ENCODE peak calls at places on chromosomes 3 and 15, in seven cellular contexts. N is H1, Y is K562, P is spleen, I is heart left ventricle, F is body of pancreas, E is sigmoid colon. S is an unnamed sample. For H3K36me3, the result is how much of the 10 kb centered on the place peaks cover.

GRCh38 chr3:139611540-139611939 is 66.2 kb downstream of the NMNAT3 start:
- DNase-seq in F (no peak), Y (no peak), P (no peak), E (no peak), I (no peak), N (no peak), S (no peak)

GRCh38 chr15:35975941-35976340 is 430.0 kb upstream of the DPH6 start:
- DNase-seq in F (no peak), I (no peak), N (no peak), P (no peak), E (no peak), Y (no peak), S (no peak)

GRCh38 chr15:51550841-51551240 is 71.7 kb downstream of the DMXL2 start:
- DNase-seq in Y (no peak), F (no peak), I (no peak), N (no peak), P (no peak), E (no peak), S (no peak)

GRCh38 chr15:26134812-26135211 is 271.7 kb upstream of the ATP10A start:
- DNase-seq in Y (no peak), F (no peak), N (no peak), P (no peak), E (no peak), I (no peak), S (no peak)

GRCh38 chr3:67000006-67000405 is 1.9 kb downstream of the KBTBD8 start:
- DNase-seq in Y (no peak), N (no peak), E (no peak), P (no peak), I (no peak), F (no peak), S (no peak)

GRCh38 chr3:56915969-56916586 is 114.3 kb upstream of the ARHGEF3 start:
- DNase-seq in F (peak), Y (no peak), E (no peak), I (peak), N (no peak), P (peak), S (peak)

GRCh38 chr15:99210334-99210733 is 39.0 kb downstream of the TTC23 start:
- DNase-seq in P (no peak), N (no peak), F (no peak), E (peak), I (no peak), Y (no peak), S (no peak)

GRCh38 chr15:52558196-52558595 is 10.6 kb downstream of the ARPP19 start:
- DNase-seq in F (no peak), N (no peak), E (no peak), P (no peak), I (no peak), Y (no peak), S (no peak)

GRCh38 chr3:150603888-150604319 is 783 bp downstream of the SELENOT start:
- DNase-seq in E (no peak), I (no peak), P (no peak), Y (peak), N (no peak), F (no peak), S (no peak)

GRCh38 chr3:190577225-190577624 is 63.3 kb downstream of the IL1RAP start:
- DNase-seq in I (no peak), E (no peak), N (no peak), Y (no peak), P (no peak), F (no peak), S (no peak)

GRCh38 chr3:81173514-81173913 is 587.9 kb downstream of the GBE1 start:
- DNase-seq in Y (no peak), F (no peak), I (no peak), P (no peak), E (no peak), N (no peak), S (no peak)

GRCh38 chr3:13878711-13879101 is 1.2 kb downstream of the WNT7A start:
- DNase-seq in P (no peak), F (no peak), N (no peak), E (no peak), Y (no peak), I (no peak), S (no peak)

GRCh38 chr3:126149256-126149902 is 31.0 kb downstream of the ALDH1L1 start:
- DNase-seq in E (peak), I (no peak), N (no peak), P (peak), Y (no peak), F (peak), S (no peak)

GRCh38 chr3:52430416-52430810 is 14.5 kb downstream of the SEMA3G start:
- DNase-seq in P (peak), N (no peak), Y (no peak), F (peak), E (peak), I (no peak), S (no peak)

GRCh38 chr15:57703387-57703786 is 3.1 kb upstream of the POLR2M start:
- DNase-seq in I (no peak), F (no peak), E (no peak), Y (no peak), P (no peak), N (no peak), S (no peak)

GRCh38 chr15:85394552-85395333 is 14.3 kb downstream of the AKAP13 start:
- DNase-seq in N (no peak), I (no peak), P (no peak), Y (no peak), E (no peak), F (no peak), S (no peak)

GRCh38 chr3:160667452-160667851 is 9.5 kb upstream of the ARL14 start:
- DNase-seq in P (no peak), E (no peak), Y (no peak), N (no peak), F (no peak), I (no peak), S (peak)

GRCh38 chr15:74828835-74829234 is 2.4 kb downstream of the CPLX3 start:
- DNase-seq in Y (no peak), P (no peak), F (no peak), N (no peak), E (no peak), I (no peak), S (no peak)

GRCh38 chr15:80770356-80770705 is 8.8 kb upstream of the CEMIP start:
- DNase-seq in Y (no peak), P (no peak), F (no peak), N (no peak), I (no peak), E (no peak), S (no peak)

GRCh38 chr3:189714991-189715961 is 84.1 kb downstream of the TP63 start:
- DNase-seq in P (no peak), I (no peak), Y (no peak), F (no peak), E (no peak), N (no peak), S (no peak)

GRCh38 chr3:11610044-11610671 is 33.6 kb downstream of the VGLL4 start:
- DNase-seq in Y (no peak), E (no peak), N (no peak), I (no peak), P (no peak), F (no peak), S (peak)

GRCh38 chr3:168457973-168458539 is 362.3 kb upstream of the GOLIM4 start:
- DNase-seq in F (no peak), Y (no peak), P (no peak), N (no peak), E (no peak), I (no peak), S (no peak)

GRCh38 chr3:194572131-194572789 is 61.0 kb downstream of the TMEM44 start:
- DNase-seq in N (no peak), E (peak), F (peak), I (peak), Y (peak), P (no peak), S (no peak)

GRCh38 chr3:102536479-102536878 is 101.7 kb downstream of the ZPLD1 start:
- DNase-seq in P (no peak), F (peak), I (no peak), E (no peak), N (no peak), Y (no peak), S (no peak)

GRCh38 chr3:194306109-194306686 is 44.9 kb downstream of the CPN2 start:
- DNase-seq in I (no peak), F (no peak), E (peak), P (peak), N (no peak), Y (no peak), S (no peak)

GRCh38 chr15:85988741-85989140 is 90.9 kb upstream of the AGBL1 start:
- DNase-seq in E (no peak), I (no peak), Y (no peak), N (no peak), F (no peak), P (no peak), S (no peak)

GRCh38 chr3:149813367-149814281 is 609 bp downstream of the RNF13 start:
- DNase-seq in F (peak), E (peak), Y (peak), I (no peak), N (no peak), P (peak), S (no peak)

GRCh38 chr3:122081543-122081942 is 26.4 kb downstream of the CD86 start:
- DNase-seq in E (no peak), N (no peak), I (no peak), Y (no peak), F (no peak), P (no peak), S (no peak)

GRCh38 chr3:45509038-45509767 is 85.3 kb upstream of the LIMD1 start:
- DNase-seq in Y (no peak), F (no peak), N (peak), E (no peak), I (no peak), P (no peak), S (no peak)

GRCh38 chr3:196666001-196666867 is 26.7 kb downstream of the NRROS start:
- DNase-seq in P (no peak), F (no peak), Y (no peak), N (peak), E (no peak), I (no peak), S (no peak)

GRCh38 chr15:36769110-36769509 is 189.7 kb downstream of the CDIN1 start:
- DNase-seq in F (peak), Y (no peak), E (no peak), P (no peak), I (no peak), N (no peak), S (no peak)

GRCh38 chr15:70234256-70234965 is 136.7 kb upstream of the TLE3 start:
- DNase-seq in N (no peak), E (peak), F (no peak), I (no peak), P (peak), Y (no peak), S (no peak)

GRCh38 chr3:171356251-171356650 is 104.0 kb downstream of the TNIK start:
- DNase-seq in F (no peak), Y (no peak), E (no peak), N (no peak), I (no peak), P (no peak), S (no peak)

GRCh38 chr3:4757949-4758855 is 221.0 kb upstream of the BHLHE40 start:
- DNase-seq in F (no peak), P (no peak), E (no peak), N (no peak), I (no peak), Y (no peak), S (no peak)

GRCh38 chr3:13494463-13495350 is 14.6 kb downstream of the HDAC11 start:
- DNase-seq in I (no peak), F (peak), Y (peak), P (peak), E (no peak), N (no peak), S (no peak)

DNA sequence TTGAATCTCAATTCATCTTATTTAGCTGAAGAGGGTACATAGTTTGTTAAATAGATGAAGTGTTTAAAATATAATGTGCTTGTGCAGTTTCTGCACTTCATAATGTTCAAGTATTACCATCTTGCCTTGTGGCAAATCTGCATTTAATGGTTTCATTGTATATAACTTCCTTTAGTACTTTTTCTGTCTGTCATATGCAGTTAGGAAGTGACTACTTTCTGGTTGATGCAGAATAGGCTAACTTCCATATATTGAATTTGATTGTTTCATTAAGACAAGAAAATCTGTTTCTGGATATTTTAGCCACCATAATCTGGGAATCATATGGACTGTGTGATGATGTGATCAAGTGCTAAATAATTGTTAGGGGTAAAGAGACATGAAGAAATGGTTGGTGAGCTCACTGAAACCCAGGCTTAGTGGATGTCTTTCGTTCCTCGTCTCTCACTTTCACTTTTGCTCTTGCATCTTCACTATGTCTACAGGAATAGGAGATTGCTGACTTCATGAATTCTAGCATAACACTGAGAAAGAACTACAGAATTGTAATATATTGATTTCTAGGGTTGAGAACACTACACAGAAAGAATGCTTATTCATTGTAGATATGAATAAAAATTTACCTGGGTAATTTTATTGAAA is 3.5 kb upstream of the MNS1 start:
- DNase-seq in E (no peak), I (no peak), Y (no peak), P (no peak), N (no peak), F (no peak), S (no peak)
- TF ChIP-seq POLR2A in E (no peak), I (no peak), Y (no peak), P (no peak), N (no peak), F (no peak), S (no peak)

DNA sequence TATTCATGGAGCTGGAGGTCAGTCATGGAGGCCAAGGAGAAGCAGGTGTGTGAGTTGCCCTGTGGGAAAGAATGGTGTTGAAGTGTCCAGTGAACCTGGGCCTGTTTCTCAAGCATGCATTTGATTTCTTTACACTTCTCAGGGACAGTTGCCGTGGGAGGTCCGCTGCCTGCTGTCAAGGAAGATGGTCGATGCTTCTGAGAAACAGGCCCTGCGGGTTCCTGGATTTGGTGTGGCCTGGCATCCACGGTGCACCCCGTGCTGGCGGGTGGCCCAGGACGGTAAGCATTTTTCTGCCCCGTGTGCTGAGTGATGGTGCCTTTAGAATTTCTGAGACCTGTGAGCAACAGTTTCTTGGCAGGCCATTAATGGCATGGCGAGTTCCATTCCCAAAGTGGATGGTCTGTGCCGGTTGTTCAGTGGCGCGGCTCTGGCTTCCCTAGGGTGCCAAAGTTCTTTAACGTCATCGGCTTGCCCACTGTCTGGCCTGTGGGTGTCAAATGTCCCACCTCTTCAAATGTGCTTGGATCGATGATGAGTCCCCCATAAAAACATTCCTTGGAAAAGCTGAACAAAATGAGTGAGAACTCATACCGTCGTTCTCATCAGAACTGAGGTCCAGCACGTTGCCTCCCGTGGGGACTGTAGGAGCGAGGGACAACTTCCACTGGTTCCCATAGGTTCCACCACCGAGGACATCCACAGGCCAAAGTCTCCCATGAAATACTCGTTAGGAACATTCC is 107.2 kb downstream of the SNRPN start:
- DNase-seq in F (peak), N (no peak), E (no peak), Y (no peak), I (no peak), P (peak), S (no peak)
- H3K36me3 ChIP-seq in F (half or more), N (half or more), E (under half), Y (under half), I (under half), P (half or more), S (half or more)

DNA sequence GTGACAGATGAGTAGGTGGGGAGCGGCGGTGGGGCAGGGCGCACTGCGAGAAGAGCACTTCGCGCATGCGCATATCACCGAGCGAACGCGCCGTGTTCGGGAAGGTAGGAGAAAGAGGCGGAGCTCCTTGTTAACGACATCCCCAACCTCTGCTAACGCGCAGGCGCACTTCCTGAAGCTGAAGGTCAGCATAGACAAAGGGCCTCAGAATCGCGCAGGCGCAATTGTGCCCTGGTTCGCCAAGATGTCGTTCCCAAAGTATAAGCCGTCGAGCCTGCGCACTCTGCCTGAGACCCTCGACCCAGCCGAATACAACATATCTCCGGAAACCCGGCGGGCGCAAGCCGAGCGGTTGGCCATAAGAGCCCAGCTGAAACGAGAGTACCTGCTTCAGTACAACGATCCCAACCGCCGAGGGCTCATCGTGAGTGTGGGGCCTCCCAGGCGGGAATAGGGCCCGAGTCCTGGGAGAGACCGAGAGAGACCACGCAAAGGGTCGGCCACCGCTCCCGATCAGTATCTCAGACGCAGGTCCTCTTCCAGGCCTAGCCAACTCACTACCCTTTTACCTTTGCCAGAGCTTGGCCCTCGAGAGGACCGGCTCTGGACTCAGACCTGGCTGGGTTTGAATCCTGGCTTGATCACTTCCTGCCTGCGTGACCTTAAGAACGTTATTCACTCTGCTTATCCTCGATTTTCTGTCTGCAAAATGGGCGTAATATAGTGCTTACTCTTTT is at the start of gene NDUFB4:
- DNase-seq in E (peak), N (peak), Y (peak), F (peak), P (peak), I (peak), S (peak)
- TF ChIP-seq POLR2A in E (peak), N (peak), Y (peak), F (peak), P (no peak), I (peak), S (no peak)

GRCh38 chr15:88906551-88906950 is 6.6 kb downstream of the MFGE8 start:
- DNase-seq in I (no peak), N (no peak), Y (no peak), E (peak), F (no peak), P (no peak), S (no peak)

GRCh38 chr15:88906130-88906529 is 7.0 kb downstream of the MFGE8 start:
- DNase-seq in I (no peak), P (no peak), E (no peak), N (no peak), Y (no peak), F (no peak), S (no peak)

GRCh38 chr15:88907111-88907510 is 6.1 kb downstream of the MFGE8 start:
- DNase-seq in E (peak), N (no peak), Y (no peak), F (no peak), P (no peak), I (no peak), S (no peak)

GRCh38 chr15:88908697-88909621 is 4.2 kb downstream of the MFGE8 start:
- DNase-seq in N (no peak), E (peak), P (no peak), I (no peak), F (no peak), Y (no peak), S (no peak)

GRCh38 chr15:88908123-88908522 is 5.1 kb downstream of the MFGE8 start:
- DNase-seq in I (no peak), F (no peak), N (no peak), P (no peak), Y (no peak), E (peak), S (no peak)
- H3K36me3 ChIP-seq in I (under half), F (under half), N (half or more), P (under half), Y (half or more), E (under half), S (under half)

GRCh38 chr15:41331833-41332787 is at the start of gene OIP5:
- DNase-seq in I (peak), F (peak), Y (peak), P (peak), E (peak), N (peak), S (peak)
- TF ChIP-seq POLR2A in I (no peak), F (peak), Y (peak), P (no peak), E (no peak), N (peak), S (no peak)

DNA sequence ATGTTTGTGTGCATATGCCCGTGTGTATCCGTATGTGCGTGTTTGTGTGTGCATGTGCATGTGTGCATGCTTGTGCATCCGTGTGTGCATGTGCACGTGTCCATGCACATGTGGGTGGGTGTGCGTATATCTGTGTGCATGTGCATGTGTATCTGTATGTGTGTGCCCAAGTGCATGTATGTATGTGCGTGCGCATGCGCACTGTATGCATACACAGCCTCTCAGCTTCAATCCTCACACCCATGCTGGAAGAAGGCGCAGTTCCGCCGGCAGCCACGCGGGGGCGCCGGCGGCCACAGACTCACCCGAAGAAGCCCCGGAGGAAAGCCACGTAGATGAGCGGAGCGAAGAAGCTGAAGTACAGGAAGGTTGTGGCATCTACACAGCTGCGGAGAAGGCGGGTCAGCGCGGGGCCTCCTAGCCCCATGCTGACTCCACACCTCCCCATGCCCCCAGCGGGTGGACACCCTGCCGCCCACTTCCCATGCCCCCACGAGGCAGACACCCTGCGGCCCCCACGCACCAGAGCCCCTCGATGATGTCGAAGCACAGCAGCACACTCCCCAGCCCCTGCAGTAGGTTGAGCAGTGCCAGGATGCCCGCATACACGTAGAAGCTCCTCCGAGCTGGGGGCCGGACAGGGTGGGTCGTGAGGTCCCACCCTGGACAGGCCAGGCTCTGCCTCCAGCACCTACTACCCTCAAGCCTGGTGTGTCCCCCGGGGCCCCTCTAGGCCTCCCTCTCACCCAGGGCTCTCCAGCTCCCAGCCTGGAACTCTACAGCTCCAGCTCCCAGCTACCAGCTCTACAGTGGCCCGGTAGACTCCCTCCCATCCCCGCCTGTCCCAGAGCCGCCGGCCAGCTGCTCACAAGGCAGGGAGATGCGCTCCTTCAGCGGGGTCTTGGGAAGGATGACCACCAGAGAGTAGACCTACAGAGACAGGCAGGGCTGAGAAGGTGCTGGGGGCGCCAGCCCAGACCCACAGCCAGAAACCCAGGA is 15.4 kb downstream of the TPRA1 start:
- DNase-seq in Y (peak), F (peak), P (peak), E (peak), I (peak), N (peak), S (peak)
- H3K36me3 ChIP-seq in Y (under half), F (under half), P (under half), E (under half), I (under half), N (under half), S (half or more)

S was measured in stomach.